ENCODE peak calls at places on chromosome 13, in ten cellular contexts. R, A, F, K, J, H, X, U, G and E are unnamed samples.

GRCh38 chr13:37216340-37216739 is 110.9 kb upstream of the CSNK1A1L start:
- DNase-seq in R (no peak), A (no peak), F (no peak), K (no peak), J (no peak), H (no peak), X (no peak), U (no peak), G (no peak), E (no peak)

GRCh38 chr13:27556109-27556508 is 64.2 kb downstream of the LNX2 start:
- DNase-seq in R (peak), A (no peak), F (no peak), K (no peak), J (peak), H (no peak), X (no peak), U (peak), G (peak), E (peak)

GRCh38 chr13:27450921-27451461 is 627 bp upstream of the MTIF3 start:
- DNase-seq in R (no peak), A (peak), F (peak), K (peak), J (peak), H (peak), X (peak), U (peak), G (peak), E (no peak)

GRCh38 chr13:32430018-32430747 is 2.3 kb upstream of the N4BP2L1 start:
- DNase-seq in R (no peak), A (no peak), F (no peak), K (no peak), J (no peak), H (no peak), X (no peak), U (no peak), G (no peak), E (no peak)

GRCh38 chr13:98570929-98571372 is 6.0 kb downstream of the STK24 start:
- DNase-seq in R (peak), A (no peak), F (peak), K (no peak), J (peak), H (peak), X (no peak), U (no peak), G (no peak), E (no peak)

GRCh38 chr13:97391201-97391600 is 42.8 kb upstream of the RAP2A start:
- DNase-seq in R (no peak), A (no peak), F (no peak), K (no peak), J (no peak), H (no peak), X (no peak), U (no peak), G (peak), E (no peak)

GRCh38 chr13:69970521-69970920 is 137.1 kb upstream of the ATXN8OS start:
- DNase-seq in R (no peak), A (no peak), F (no peak), K (no peak), J (no peak), H (peak), X (no peak), U (no peak), G (peak), E (no peak)

GRCh38 chr13:82848766-82849165 is 1033.5 kb downstream of the SLITRK1 start:
- DNase-seq in R (no peak), A (no peak), F (no peak), K (no peak), J (no peak), H (no peak), X (no peak), U (no peak), G (no peak), E (no peak)

GRCh38 chr13:91135949-91136348 is 211.5 kb upstream of the MIR17HG start:
- DNase-seq in R (no peak), A (no peak), F (no peak), K (no peak), J (no peak), H (no peak), X (no peak), U (no peak), G (no peak), E (no peak)

GRCh38 chr13:46640843-46641242 is 87.9 kb downstream of the LRCH1 start:
- DNase-seq in R (no peak), A (no peak), F (no peak), K (no peak), J (no peak), H (peak), X (no peak), U (peak), G (no peak), E (no peak)

GRCh38 chr13:71799320-71799719 is 67.7 kb downstream of the DACH1 start:
- DNase-seq in R (no peak), A (no peak), F (no peak), K (no peak), J (no peak), H (no peak), X (no peak), U (no peak), G (no peak), E (no peak)

GRCh38 chr13:106028916-106029315 is 506.5 kb downstream of the EFNB2 start:
- DNase-seq in R (no peak), A (no peak), F (no peak), K (no peak), J (no peak), H (no peak), X (no peak), U (peak), G (no peak), E (no peak)

GRCh38 chr13:98524793-98525192 is 52.1 kb downstream of the STK24 start:
- DNase-seq in R (no peak), A (no peak), F (no peak), K (no peak), J (no peak), H (no peak), X (no peak), U (no peak), G (no peak), E (no peak)

GRCh38 chr13:36628986-36629385 is 44.8 kb upstream of the SERTM1 start:
- DNase-seq in R (no peak), A (no peak), F (no peak), K (no peak), J (no peak), H (no peak), X (no peak), U (no peak), G (no peak), E (no peak)

GRCh38 chr13:29361716-29362115 is 233.8 kb downstream of the SLC7A1 start:
- DNase-seq in R (no peak), A (no peak), F (no peak), K (no peak), J (no peak), H (no peak), X (no peak), U (no peak), G (no peak), E (no peak)

GRCh38 chr13:22740264-22740663 is 440.5 kb upstream of the SGCG start:
- DNase-seq in R (no peak), A (no peak), F (no peak), K (no peak), J (no peak), H (no peak), X (no peak), U (no peak), G (no peak), E (no peak)

GRCh38 chr13:110062077-110062776 is 244.7 kb downstream of the COL4A1 start:
- DNase-seq in R (no peak), A (no peak), F (no peak), K (no peak), J (peak), H (no peak), X (no peak), U (peak), G (no peak), E (no peak)

GRCh38 chr13:44148159-44148929 is 225.3 kb upstream of the SERP2 start:
- DNase-seq in R (no peak), A (no peak), F (no peak), K (no peak), J (no peak), H (no peak), X (no peak), U (no peak), G (no peak), E (no peak)

GRCh38 chr13:76538004-76538403 is 348.2 kb downstream of the KCTD12 start:
- DNase-seq in R (no peak), A (no peak), F (no peak), K (no peak), J (no peak), H (no peak), X (no peak), U (no peak), G (no peak), E (no peak)

GRCh38 chr13:44433863-44434262 is 60.2 kb downstream of the SERP2 start:
- DNase-seq in R (no peak), A (no peak), F (no peak), K (no peak), J (no peak), H (no peak), X (no peak), U (no peak), G (no peak), E (no peak)

GRCh38 chr13:39676315-39676876 is 20.9 kb downstream of the COG6 start:
- DNase-seq in R (peak), A (no peak), F (no peak), K (no peak), J (peak), H (peak), X (no peak), U (no peak), G (peak), E (no peak)

GRCh38 chr13:76023644-76024043 is 387.5 kb downstream of the LMO7 start:
- DNase-seq in R (no peak), A (no peak), F (no peak), K (no peak), J (no peak), H (peak), X (no peak), U (no peak), G (no peak), E (no peak)

GRCh38 chr13:101514695-101515275 is 62.3 kb downstream of the ITGBL1 start:
- DNase-seq in R (peak), A (no peak), F (peak), K (no peak), J (peak), H (peak), X (no peak), U (peak), G (peak), E (no peak)

GRCh38 chr13:114097893-114098688 is 34.3 kb downstream of the RASA3 start:
- DNase-seq in R (no peak), A (no peak), F (no peak), K (no peak), J (peak), H (no peak), X (peak), U (no peak), G (no peak), E (no peak)

GRCh38 chr13:83995930-83996329 is 113.7 kb upstream of the SLITRK1 start:
- DNase-seq in R (no peak), A (no peak), F (no peak), K (no peak), J (no peak), H (no peak), X (no peak), U (no peak), G (no peak), E (no peak)

GRCh38 chr13:66214467-66214866 is 1015.7 kb downstream of the PCDH9 start:
- DNase-seq in R (no peak), A (no peak), F (no peak), K (no peak), J (no peak), H (no peak), X (no peak), U (no peak), G (no peak), E (no peak)

GRCh38 chr13:25286308-25286968 is 850 bp downstream of the MTMR6 start:
- DNase-seq in R (peak), A (peak), F (peak), K (no peak), J (peak), H (peak), X (no peak), U (peak), G (peak), E (no peak)

GRCh38 chr13:42548731-42549554 is 25.0 kb upstream of the TNFSF11 start:
- DNase-seq in R (peak), A (no peak), F (peak), K (no peak), J (no peak), H (no peak), X (no peak), U (no peak), G (peak), E (no peak)

GRCh38 chr13:27183561-27184147 is 12.0 kb upstream of the USP12 start:
- DNase-seq in R (no peak), A (no peak), F (no peak), K (no peak), J (peak), H (no peak), X (no peak), U (peak), G (peak), E (no peak)

GRCh38 chr13:30481241-30481760 is 15.6 kb upstream of the HMGB1 start:
- DNase-seq in R (no peak), A (no peak), F (no peak), K (no peak), J (no peak), H (no peak), X (no peak), U (no peak), G (no peak), E (no peak)

GRCh38 chr13:82480415-82480814 is 1401.9 kb downstream of the SLITRK1 start:
- DNase-seq in R (no peak), A (no peak), F (no peak), K (no peak), J (no peak), H (no peak), X (no peak), U (no peak), G (no peak), E (no peak)

GRCh38 chr13:24746618-24747247 is 17.2 kb upstream of the RNF17 start:
- DNase-seq in R (no peak), A (no peak), F (no peak), K (peak), J (no peak), H (no peak), X (no peak), U (no peak), G (no peak), E (peak)

GRCh38 chr13:48318014-48318713 is 14.6 kb downstream of the RB1 start:
- DNase-seq in R (peak), A (no peak), F (no peak), K (peak), J (peak), H (no peak), X (no peak), U (no peak), G (no peak), E (no peak)

GRCh38 chr13:112587767-112588489 is at the start of gene TUBGCP3:
- DNase-seq in R (peak), A (peak), F (peak), K (peak), J (peak), H (peak), X (peak), U (peak), G (peak), E (peak)

GRCh38 chr13:53408847-53409568 is 380.4 kb downstream of the OLFM4 start:
- DNase-seq in R (no peak), A (no peak), F (no peak), K (no peak), J (no peak), H (no peak), X (no peak), U (no peak), G (no peak), E (no peak)

GRCh38 chr13:39874331-39875055 is 219.0 kb downstream of the COG6 start:
- DNase-seq in R (no peak), A (no peak), F (no peak), K (no peak), J (no peak), H (no peak), X (no peak), U (no peak), G (peak), E (no peak)

GRCh38 chr13:106566682-106567420 is 1.1 kb downstream of the ARGLU1 start:
- DNase-seq in R (peak), A (peak), F (peak), K (peak), J (peak), H (peak), X (peak), U (peak), G (peak), E (no peak)

GRCh38 chr13:30323524-30323923 is 16.2 kb upstream of the KATNAL1 start:
- DNase-seq in R (no peak), A (no peak), F (no peak), K (no peak), J (no peak), H (no peak), X (no peak), U (no peak), G (no peak), E (no peak)

GRCh38 chr13:74215420-74215819 is 81.2 kb upstream of the KLF12 start:
- DNase-seq in R (no peak), A (no peak), F (no peak), K (no peak), J (no peak), H (no peak), X (no peak), U (no peak), G (no peak), E (no peak)
- TF ChIP-seq CTCF in R (no peak), A (no peak), F (no peak), K (no peak), J (no peak), H (no peak), X (no peak), U (no peak), G (no peak), E (no peak)

GRCh38 chr13:103236213-103236612 is 170.0 kb upstream of the SLC10A2 start:
- DNase-seq in R (no peak), A (no peak), F (no peak), K (no peak), J (no peak), H (no peak), X (no peak), U (no peak), G (peak), E (no peak)
- TF ChIP-seq CTCF in R (no peak), A (no peak), F (no peak), K (no peak), J (no peak), H (no peak), X (peak), U (no peak), G (peak), E (peak)

DNA sequence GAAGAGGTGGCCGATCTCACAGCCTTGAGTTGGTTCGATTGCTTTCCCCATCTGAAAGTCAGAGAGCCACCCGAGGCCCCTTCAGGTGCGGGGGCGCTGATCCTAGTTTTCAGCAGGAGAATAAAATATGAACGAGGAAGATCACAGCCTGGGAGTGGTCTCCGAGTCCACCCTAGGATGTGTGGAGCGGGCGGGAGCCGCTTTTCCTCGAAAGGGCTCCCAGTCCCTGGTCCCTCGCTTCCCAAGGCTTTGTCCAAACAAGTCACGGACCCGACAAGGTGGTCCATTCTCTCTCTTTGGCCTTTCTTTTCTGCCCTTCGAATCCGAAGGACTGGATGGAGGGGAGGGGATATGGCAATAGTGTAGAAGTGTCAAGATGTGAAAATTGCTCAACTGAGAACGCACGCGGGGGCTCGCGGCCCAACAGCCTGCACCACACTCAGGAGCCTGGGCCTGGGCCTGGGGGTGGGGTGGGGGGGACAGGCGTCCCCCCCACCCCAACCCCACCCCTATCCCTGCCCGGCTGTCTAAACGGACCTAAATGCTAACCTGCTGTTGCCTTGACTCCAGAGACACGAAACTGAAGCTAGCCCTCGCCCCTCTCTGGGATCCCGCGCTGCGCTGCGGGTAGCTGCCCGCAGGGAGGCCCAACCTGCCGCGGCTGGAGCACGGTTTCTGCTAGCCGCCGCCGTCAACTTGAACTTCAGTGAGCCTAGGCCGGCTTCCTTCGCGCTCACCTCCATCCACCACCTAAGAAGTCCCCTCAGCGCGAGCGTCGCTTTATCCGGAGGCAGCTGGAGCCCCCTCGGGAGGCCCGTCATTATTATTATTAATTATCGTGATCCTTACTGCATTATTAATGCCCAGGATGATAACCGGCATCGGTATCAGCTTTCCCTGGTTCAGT is 7.1 kb downstream of the ZIC2 start:
- DNase-seq in R (no peak), A (no peak), F (no peak), K (peak), J (no peak), H (no peak), X (no peak), U (no peak), G (no peak), E (no peak)
- TF ChIP-seq CTCF in R (no peak), A (no peak), F (no peak), K (no peak), J (no peak), H (no peak), X (no peak), U (no peak), G (no peak), E (no peak)

DNA sequence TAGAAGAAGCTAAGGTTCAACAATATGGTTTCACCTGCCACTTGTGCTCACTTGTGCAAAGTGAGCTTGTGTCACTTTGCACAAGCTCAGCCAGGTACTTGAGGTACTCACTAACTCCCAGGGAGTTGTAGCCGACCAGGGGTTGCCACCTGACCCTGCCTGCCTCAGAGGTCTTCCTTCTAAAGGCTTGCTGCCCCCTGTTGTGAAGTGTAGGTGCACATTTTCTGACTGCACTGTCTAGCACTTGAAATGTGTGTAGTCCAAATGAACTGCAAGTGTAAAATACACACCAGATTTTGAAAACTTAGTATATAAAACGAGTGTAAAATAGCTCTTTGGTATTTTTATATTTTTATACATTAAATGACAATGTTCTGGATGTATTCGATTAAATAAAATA is 230.8 kb downstream of the DLEU7 start:
- DNase-seq in R (no peak), A (no peak), F (no peak), K (no peak), J (no peak), H (no peak), X (no peak), U (no peak), G (no peak), E (no peak)
- TF ChIP-seq CTCF in R (no peak), A (no peak), F (no peak), K (no peak), J (no peak), H (no peak), X (peak), U (no peak), G (no peak), E (no peak)

GRCh38 chr13:111216166-111216960 is 101.3 kb downstream of the ARHGEF7 start:
- DNase-seq in R (peak), A (peak), F (peak), K (peak), J (peak), H (peak), X (peak), U (no peak), G (no peak), E (peak)
- TF ChIP-seq CTCF in R (peak), A (peak), F (peak), K (peak), J (peak), H (peak), X (peak), U (peak), G (peak), E (peak)